ENCODE peak calls at places on chromosomes 12 and 14, in eight cellular contexts. E, K, Y, A, R, W, D and M are unnamed samples.

GRCh38 chr12:39352470-39352869 is 90.5 kb downstream of the KIF21A start:
- DNase-seq in R (no peak), W (no peak), E (no peak), Y (no peak), A (no peak), D (no peak), K (no peak), M (no peak)

GRCh38 chr14:85319998-85320397 is 209.9 kb upstream of the FLRT2 start:
- DNase-seq in K (no peak), Y (peak), D (no peak), E (no peak), A (no peak), W (peak), R (no peak), M (no peak)

GRCh38 chr12:27821259-27821973 is 41.4 kb upstream of the MANSC4 start:
- DNase-seq in W (peak), A (peak), R (peak), E (peak), D (peak), Y (peak), K (peak), M (peak)

GRCh38 chr12:68001486-68002466 is 12.5 kb downstream of the IFNG-AS1 start:
- DNase-seq in R (no peak), K (no peak), A (no peak), D (no peak), Y (peak), E (peak), W (peak), M (no peak)

GRCh38 chr12:49832836-49833421 is 4.7 kb upstream of the NCKAP5L start:
- DNase-seq in Y (peak), E (peak), A (no peak), W (peak), K (no peak), R (no peak), D (no peak), M (no peak)

GRCh38 chr12:104684884-104685283 is 228.1 kb downstream of the CHST11 start:
- DNase-seq in E (peak), W (peak), Y (no peak), K (no peak), R (no peak), A (peak), D (no peak), M (no peak)

GRCh38 chr12:4169522-4169921 is 104.0 kb upstream of the CCND2 start:
- DNase-seq in K (no peak), D (no peak), E (no peak), W (no peak), Y (no peak), A (no peak), R (no peak), M (no peak)

GRCh38 chr12:49014547-49014946 is 4.0 kb downstream of the PRKAG1 start:
- DNase-seq in W (peak), A (no peak), R (no peak), K (no peak), D (no peak), Y (peak), E (peak), M (no peak)

GRCh38 chr14:53306267-53306721 is 153.2 kb upstream of the DDHD1 start:
- DNase-seq in A (peak), Y (peak), E (peak), R (peak), K (peak), W (peak), D (no peak), M (peak)

GRCh38 chr12:623172-623864 is 39.9 kb downstream of the NINJ2 start:
- DNase-seq in K (no peak), W (no peak), R (no peak), Y (no peak), E (no peak), A (no peak), D (no peak), M (no peak)

GRCh38 chr12:125773033-125773432 is 707.8 kb downstream of the AACS start:
- DNase-seq in K (no peak), D (no peak), E (no peak), A (no peak), W (no peak), R (peak), Y (peak), M (peak)
- TF ChIP-seq CTCF in K (peak), D (peak), E (no peak), A (no peak), W (no peak), R (peak), Y (no peak), M (no peak)

GRCh38 chr12:42278116-42278485 is 40.1 kb upstream of the YAF2 start:
- DNase-seq in W (no peak), K (no peak), A (no peak), R (no peak), D (no peak), E (no peak), Y (no peak), M (no peak)

GRCh38 chr12:42277426-42278115 is 39.5 kb upstream of the YAF2 start:
- DNase-seq in E (peak), K (no peak), A (no peak), R (no peak), Y (no peak), W (no peak), D (no peak), M (no peak)

GRCh38 chr12:42270596-42270995 is 32.5 kb upstream of the YAF2 start:
- DNase-seq in R (no peak), W (no peak), D (no peak), E (no peak), A (no peak), Y (no peak), K (no peak), M (no peak)

GRCh38 chr12:42273706-42274105 is 35.7 kb upstream of the YAF2 start:
- DNase-seq in A (no peak), Y (no peak), E (no peak), R (no peak), K (no peak), W (no peak), D (no peak), M (no peak)
- TF ChIP-seq CTCF in A (no peak), Y (no peak), E (no peak), R (no peak), K (no peak), W (no peak), D (no peak), M (no peak)

GRCh38 chr14:21039059-21039422 is 3.1 kb upstream of the RNASE7 start:
- DNase-seq in E (peak), D (no peak), R (no peak), A (peak), Y (no peak), K (peak), W (peak), M (no peak)

GRCh38 chr14:21038416-21039058 is 3.6 kb upstream of the RNASE7 start:
- DNase-seq in E (no peak), K (no peak), W (peak), Y (no peak), D (no peak), R (no peak), A (no peak), M (no peak)

GRCh38 chr14:21039585-21040369 is 2.4 kb upstream of the RNASE7 start:
- DNase-seq in K (no peak), D (no peak), R (peak), Y (peak), E (peak), W (peak), A (peak), M (peak)

GRCh38 chr14:21041676-21042433 is at the start of gene RNASE7:
- DNase-seq in Y (peak), K (no peak), D (no peak), R (no peak), W (peak), A (no peak), E (peak), M (no peak)

GRCh38 chr14:21040370-21040925 is 1.7 kb upstream of the RNASE7 start:
- DNase-seq in R (no peak), E (no peak), A (no peak), D (no peak), Y (no peak), K (no peak), W (no peak), M (no peak)
- TF ChIP-seq CTCF in R (no peak), E (no peak), A (no peak), D (no peak), Y (no peak), K (no peak), W (no peak), M (no peak)

GRCh38 chr12:91370086-91370868 is 187.7 kb upstream of the DCN start:
- DNase-seq in E (no peak), D (no peak), R (no peak), A (no peak), W (no peak), Y (no peak), K (no peak), M (no peak)

GRCh38 chr12:91364591-91365184 is 182.1 kb upstream of the DCN start:
- DNase-seq in A (no peak), Y (no peak), E (peak), R (no peak), K (no peak), D (no peak), W (no peak), M (no peak)

GRCh38 chr12:91373086-91373485 is 190.5 kb upstream of the DCN start:
- DNase-seq in E (no peak), W (no peak), A (no peak), Y (no peak), D (no peak), R (no peak), K (no peak), M (no peak)

GRCh38 chr12:91361864-91362263 is 179.2 kb upstream of the DCN start:
- DNase-seq in K (no peak), A (no peak), E (peak), R (peak), D (no peak), Y (peak), W (peak), M (no peak)

GRCh38 chr12:91367234-91367849 is 184.7 kb upstream of the DCN start:
- DNase-seq in R (peak), D (no peak), Y (peak), A (no peak), E (peak), W (peak), K (no peak), M (no peak)
- TF ChIP-seq CTCF in R (peak), D (peak), Y (peak), A (peak), E (peak), W (peak), K (peak), M (peak)

GRCh38 chr12:95623554-95624170 is 72.4 kb upstream of the USP44 start:
- DNase-seq in R (peak), W (peak), E (peak), A (peak), K (no peak), Y (peak), D (no peak), M (peak)
- TF ChIP-seq CTCF in R (peak), W (peak), E (peak), A (peak), K (peak), Y (peak), D (peak), M (peak)

DNA sequence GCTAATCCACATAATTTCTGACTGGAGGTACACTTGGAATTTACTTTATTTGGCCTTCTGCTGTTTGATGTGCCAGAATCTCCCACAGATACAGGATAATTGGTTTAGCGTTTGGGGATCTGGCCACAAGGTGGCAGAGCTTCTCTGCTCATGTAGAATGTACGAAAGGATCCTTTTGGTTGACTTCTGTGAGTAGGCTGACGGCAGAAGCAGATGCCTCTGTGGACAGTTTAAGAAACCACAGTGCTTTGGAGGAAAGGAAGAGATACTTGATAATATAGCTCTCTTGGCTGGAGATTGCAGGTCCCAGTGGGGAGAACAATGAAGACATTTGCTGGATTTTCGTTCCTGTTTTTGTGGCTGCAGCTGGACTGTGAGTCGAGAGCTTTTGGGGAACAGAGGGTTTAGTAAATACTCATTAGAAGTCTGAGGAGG is 75.3 kb upstream of the OR4E1 start:
- DNase-seq in E (peak), A (no peak), W (peak), Y (peak), D (no peak), K (peak), R (peak), M (peak)
- TF ChIP-seq CTCF in E (peak), A (peak), W (peak), Y (peak), D (no peak), K (peak), R (peak), M (peak)

GRCh38 chr12:47964102-47964723 is 817 bp downstream of the TMEM106C start:
- DNase-seq in K (peak), W (peak), D (peak), R (no peak), A (no peak), Y (no peak), E (no peak), M (no peak)
- TF ChIP-seq CTCF in K (no peak), W (no peak), D (no peak), R (no peak), A (no peak), Y (no peak), E (no peak), M (no peak)

GRCh38 chr14:90816686-90817436 is 631 bp upstream of the TTC7B start:
- DNase-seq in W (no peak), A (no peak), D (no peak), R (no peak), Y (no peak), K (no peak), E (no peak), M (no peak)

GRCh38 chr14:90815567-90815816 is 738 bp downstream of the TTC7B start:
- DNase-seq in W (no peak), E (no peak), K (no peak), Y (no peak), R (no peak), A (no peak), D (no peak), M (no peak)

GRCh38 chr14:90818715-90819114 is 2.5 kb upstream of the TTC7B start:
- DNase-seq in R (no peak), D (no peak), W (no peak), E (no peak), A (no peak), K (no peak), Y (no peak), M (no peak)

GRCh38 chr14:90814806-90815566 is 1.2 kb downstream of the TTC7B start:
- DNase-seq in W (no peak), R (no peak), A (no peak), K (no peak), D (no peak), E (no peak), Y (no peak), M (no peak)

DNA sequence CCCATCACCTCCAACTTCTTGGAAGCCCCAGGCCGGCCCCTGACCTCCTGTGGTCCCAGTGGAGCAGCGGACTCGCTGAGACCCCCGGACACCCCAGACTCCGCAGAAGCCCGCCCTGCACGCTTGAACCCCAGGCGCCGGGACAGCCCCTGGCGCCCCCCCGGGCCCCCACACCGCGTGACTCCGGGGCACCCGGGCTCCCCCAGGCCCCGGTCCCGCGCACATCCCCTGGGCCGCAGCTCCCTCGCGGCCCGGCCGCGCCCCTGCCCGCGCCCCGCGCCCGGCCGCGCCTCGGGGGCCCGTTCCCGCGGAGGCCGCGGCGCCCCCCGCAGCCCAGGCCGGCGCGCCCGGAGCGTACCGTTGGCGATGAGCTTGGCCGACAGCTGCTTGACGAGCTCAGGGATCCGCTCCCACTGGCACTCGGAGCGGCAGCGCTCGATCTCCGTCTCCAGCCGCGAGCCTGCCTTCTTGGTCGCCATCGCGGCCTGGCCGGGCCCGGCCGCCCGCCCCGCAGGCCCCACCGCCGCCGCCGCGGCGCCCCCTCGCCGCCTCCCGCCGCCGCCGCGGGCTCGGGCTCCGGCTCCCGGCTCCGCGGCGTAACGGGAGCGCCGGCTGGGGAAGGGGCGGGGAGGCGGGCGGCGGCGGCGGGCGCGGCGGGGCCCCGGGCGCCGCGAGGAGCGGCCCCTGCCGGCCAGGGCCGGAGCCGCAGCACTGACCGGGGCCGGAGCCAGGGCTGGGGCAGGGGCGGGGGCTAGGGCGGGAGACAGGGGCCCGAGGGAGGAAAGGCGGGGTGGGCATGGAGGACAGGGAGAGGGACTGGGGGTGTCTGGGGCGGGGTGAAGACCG is at the start of gene TTC7B:
- DNase-seq in K (peak), D (no peak), A (no peak), Y (peak), E (peak), W (peak), R (no peak), M (peak)
- TF ChIP-seq CTCF in K (no peak), D (peak), A (peak), Y (peak), E (no peak), W (peak), R (peak), M (no peak)

DNA sequence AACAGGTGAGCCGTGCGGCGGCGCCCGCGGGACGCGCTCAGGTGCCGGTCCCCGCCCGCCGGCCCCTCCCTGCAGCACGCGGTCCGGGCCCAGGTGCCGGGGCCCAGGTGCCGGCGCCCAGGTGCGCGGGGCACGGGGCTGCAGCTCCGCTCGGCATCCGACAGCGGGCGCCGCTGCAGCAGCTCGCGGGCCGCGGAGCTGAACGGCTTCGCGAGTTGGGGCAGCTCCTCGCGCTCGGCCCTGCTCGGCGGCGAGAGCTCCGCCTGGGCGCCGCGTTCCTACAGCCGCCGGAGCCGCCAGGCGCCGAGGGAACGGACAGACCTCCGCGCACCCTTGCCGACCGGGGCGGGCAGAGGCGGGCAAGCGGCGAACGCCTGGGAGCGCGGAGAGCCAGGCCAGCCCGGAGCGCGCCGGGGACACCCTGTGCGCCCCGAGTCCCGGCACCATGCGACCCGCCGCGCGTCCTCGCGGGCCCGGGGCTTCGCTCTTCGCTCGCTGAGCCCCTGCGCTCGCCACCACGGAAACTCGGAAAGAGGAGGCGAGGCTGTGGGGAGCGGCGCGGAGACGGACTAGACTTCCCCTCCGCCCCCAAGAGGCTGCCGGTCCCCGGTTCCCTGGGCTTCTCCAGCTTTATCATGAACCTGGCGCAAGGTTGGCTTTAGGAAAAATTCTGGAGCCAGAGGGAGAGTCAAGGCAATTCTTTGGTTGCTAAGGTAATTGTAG is at the start of gene RGS6:
- DNase-seq in K (no peak), D (no peak), E (no peak), A (no peak), Y (peak), R (peak), W (peak), M (peak)
- TF ChIP-seq CTCF in K (no peak), D (no peak), E (no peak), A (no peak), Y (no peak), R (peak), W (no peak), M (no peak)

GRCh38 chr12:108563804-108564151 is 1.4 kb downstream of the ISCU start:
- DNase-seq in K (no peak), R (no peak), Y (no peak), W (no peak), E (no peak), A (no peak), D (no peak), M (no peak)
- TF ChIP-seq CTCF in K (no peak), R (no peak), Y (no peak), W (no peak), E (no peak), A (no peak), D (no peak), M (no peak)